ENCODE peak calls at places on chromosomes 11 and 22, in eight cellular contexts. One of them, this sample, is unnamed.

GRCh38 chr22:37259540-37260029 is 15.5 kb upstream of the RAC2 start:
- DNase-seq in iPS-NIHi11: peak
- DNase-seq in HCT116: peak
- DNase-seq in Daoy: peak
- DNase-seq in activated naive CD4-positive, alpha-beta T cell: no peak
- DNase-seq in NCI-H1694: no peak
- DNase-seq in kidney epithelial cell: no peak
- DNase-seq in OCI-LY7: peak
- DNase-seq in this sample: peak

GRCh38 chr11:111148116-111148515 is 97.4 kb upstream of the POU2AF2 start:
- DNase-seq in NCI-H1694: no peak
- DNase-seq in OCI-LY7: no peak
- DNase-seq in HCT116: no peak
- DNase-seq in iPS-NIHi11: no peak
- DNase-seq in kidney epithelial cell: no peak
- DNase-seq in activated naive CD4-positive, alpha-beta T cell: no peak
- DNase-seq in Daoy: no peak
- DNase-seq in this sample: no peak

GRCh38 chr11:124756753-124757227 is 4.7 kb upstream of the VSIG2 start:
- DNase-seq in Daoy: no peak
- DNase-seq in kidney epithelial cell: no peak
- DNase-seq in HCT116: no peak
- DNase-seq in NCI-H1694: no peak
- DNase-seq in activated naive CD4-positive, alpha-beta T cell: no peak
- DNase-seq in iPS-NIHi11: no peak
- DNase-seq in OCI-LY7: no peak
- DNase-seq in this sample: no peak

GRCh38 chr11:11608783-11609232 is 13.0 kb downstream of the GALNT18 start:
- DNase-seq in NCI-H1694: no peak
- DNase-seq in iPS-NIHi11: no peak
- DNase-seq in activated naive CD4-positive, alpha-beta T cell: no peak
- DNase-seq in Daoy: peak
- DNase-seq in HCT116: no peak
- DNase-seq in kidney epithelial cell: no peak
- DNase-seq in OCI-LY7: no peak
- DNase-seq in this sample: no peak

GRCh38 chr22:42973536-42973881 is 41.4 kb downstream of the PACSIN2 start:
- DNase-seq in OCI-LY7: no peak
- DNase-seq in Daoy: no peak
- DNase-seq in HCT116: no peak
- DNase-seq in activated naive CD4-positive, alpha-beta T cell: no peak
- DNase-seq in iPS-NIHi11: no peak
- DNase-seq in kidney epithelial cell: no peak
- DNase-seq in NCI-H1694: no peak
- DNase-seq in this sample: no peak

GRCh38 chr11:35281169-35281591 is 138.2 kb downstream of the SLC1A2 start:
- DNase-seq in OCI-LY7: no peak
- DNase-seq in HCT116: no peak
- DNase-seq in Daoy: no peak
- DNase-seq in kidney epithelial cell: no peak
- DNase-seq in iPS-NIHi11: no peak
- DNase-seq in activated naive CD4-positive, alpha-beta T cell: no peak
- DNase-seq in NCI-H1694: no peak
- DNase-seq in this sample: no peak

GRCh38 chr11:87097582-87097981 is 59.8 kb downstream of the TMEM135 start:
- DNase-seq in NCI-H1694: no peak
- DNase-seq in kidney epithelial cell: no peak
- DNase-seq in Daoy: peak
- DNase-seq in OCI-LY7: peak
- DNase-seq in activated naive CD4-positive, alpha-beta T cell: no peak
- DNase-seq in iPS-NIHi11: peak
- DNase-seq in HCT116: peak
- DNase-seq in this sample: peak

GRCh38 chr22:19396934-19397728 is 34.4 kb downstream of the HIRA start:
- DNase-seq in iPS-NIHi11: no peak
- DNase-seq in activated naive CD4-positive, alpha-beta T cell: no peak
- DNase-seq in NCI-H1694: no peak
- DNase-seq in kidney epithelial cell: no peak
- DNase-seq in OCI-LY7: no peak
- DNase-seq in HCT116: no peak
- DNase-seq in Daoy: no peak
- DNase-seq in this sample: no peak

GRCh38 chr11:56748597-56748996 is at the start of gene OR9G4:
- DNase-seq in iPS-NIHi11: no peak
- DNase-seq in kidney epithelial cell: no peak
- DNase-seq in OCI-LY7: no peak
- DNase-seq in NCI-H1694: no peak
- DNase-seq in activated naive CD4-positive, alpha-beta T cell: no peak
- DNase-seq in HCT116: no peak
- DNase-seq in Daoy: no peak
- DNase-seq in this sample: no peak

GRCh38 chr11:12958984-12959383 is 50.1 kb upstream of the RASSF10 start:
- DNase-seq in activated naive CD4-positive, alpha-beta T cell: no peak
- DNase-seq in HCT116: no peak
- DNase-seq in NCI-H1694: no peak
- DNase-seq in Daoy: no peak
- DNase-seq in kidney epithelial cell: no peak
- DNase-seq in iPS-NIHi11: no peak
- DNase-seq in OCI-LY7: no peak
- DNase-seq in this sample: no peak

GRCh38 chr11:2837096-2837601 is 48.4 kb downstream of the CDKN1C start:
- DNase-seq in OCI-LY7: no peak
- DNase-seq in HCT116: peak
- DNase-seq in activated naive CD4-positive, alpha-beta T cell: no peak
- DNase-seq in kidney epithelial cell: no peak
- DNase-seq in NCI-H1694: no peak
- DNase-seq in iPS-NIHi11: peak
- DNase-seq in Daoy: peak
- DNase-seq in this sample: peak

GRCh38 chr11:6405837-6406236 is 13.1 kb downstream of the APBB1 start:
- DNase-seq in Daoy: no peak
- DNase-seq in kidney epithelial cell: no peak
- DNase-seq in NCI-H1694: peak
- DNase-seq in HCT116: no peak
- DNase-seq in activated naive CD4-positive, alpha-beta T cell: no peak
- DNase-seq in iPS-NIHi11: no peak
- DNase-seq in OCI-LY7: no peak
- DNase-seq in this sample: no peak

GRCh38 chr22:38783095-38783710 is 10.7 kb downstream of the DNAL4 start:
- DNase-seq in NCI-H1694: no peak
- DNase-seq in kidney epithelial cell: no peak
- DNase-seq in OCI-LY7: no peak
- DNase-seq in iPS-NIHi11: no peak
- DNase-seq in Daoy: no peak
- DNase-seq in HCT116: no peak
- DNase-seq in activated naive CD4-positive, alpha-beta T cell: no peak
- DNase-seq in this sample: no peak

GRCh38 chr11:134524876-134525845 is 113.1 kb upstream of the B3GAT1 start:
- DNase-seq in Daoy: no peak
- DNase-seq in activated naive CD4-positive, alpha-beta T cell: no peak
- DNase-seq in kidney epithelial cell: no peak
- DNase-seq in HCT116: no peak
- DNase-seq in OCI-LY7: no peak
- DNase-seq in NCI-H1694: no peak
- DNase-seq in iPS-NIHi11: no peak
- DNase-seq in this sample: no peak

GRCh38 chr11:70176940-70177689 is 26.0 kb upstream of the FADD start:
- DNase-seq in OCI-LY7: peak
- DNase-seq in iPS-NIHi11: peak
- DNase-seq in NCI-H1694: no peak
- DNase-seq in activated naive CD4-positive, alpha-beta T cell: peak
- DNase-seq in HCT116: peak
- DNase-seq in Daoy: peak
- DNase-seq in kidney epithelial cell: no peak
- DNase-seq in this sample: peak

GRCh38 chr11:114160884-114161283 is 101.4 kb downstream of the ZBTB16 start:
- DNase-seq in NCI-H1694: no peak
- DNase-seq in OCI-LY7: no peak
- DNase-seq in iPS-NIHi11: no peak
- DNase-seq in HCT116: no peak
- DNase-seq in Daoy: peak
- DNase-seq in activated naive CD4-positive, alpha-beta T cell: no peak
- DNase-seq in kidney epithelial cell: no peak
- DNase-seq in this sample: no peak

GRCh38 chr11:63871962-63872832 is 33.3 kb downstream of the MARK2 start:
- DNase-seq in OCI-LY7: peak
- DNase-seq in NCI-H1694: peak
- DNase-seq in kidney epithelial cell: peak
- DNase-seq in HCT116: peak
- DNase-seq in activated naive CD4-positive, alpha-beta T cell: no peak
- DNase-seq in iPS-NIHi11: peak
- DNase-seq in Daoy: peak
- DNase-seq in this sample: peak

This sample was measured in endothelial cell.